ENCODE peak calls at places on chromosomes 4 and X, in nine cellular contexts. O is activated T-cell treated with anti-CD3 and anti-CD28 coated beads for 1 hour; A is NCI-H1092 treated with DMSO at 0.1 percent for 48 hours; V is COR-L47; W is fibroblast of pulmonary artery; C is stimulated activated CD4-positive, alpha-beta T cell treated with anti-CD3 and anti-CD28 coated beads, TNF-alpha, amount 100 ng/mL, for 4 hours; R is MCF 10A; K is fibroblast of lung; Z is CD4-positive, CD25-positive, alpha-beta regulatory T cell. X is an unnamed sample.

GRCh38 chr4:184348311-184349233 is 125.8 kb downstream of the IRF2 start:
- DNase-seq in K (peak), V (no peak), Z (no peak), R (no peak), A (no peak), O (no peak), W (peak), C (no peak), X (no peak)

GRCh38 chr4:89158884-89159503 is 47.7 kb downstream of the TIGD2 start:
- DNase-seq in A (peak), W (peak), R (peak), Z (peak), C (no peak), V (peak), K (peak), O (no peak), X (peak)

GRCh38 chr4:1910643-1911042 is 39.5 kb downstream of the NSD2 start:
- DNase-seq in R (peak), Z (no peak), K (peak), A (no peak), W (peak), C (no peak), V (peak), O (no peak), X (peak)

GRCh38 chr4:186948361-186949291 is 225.0 kb upstream of the FAT1 start:
- DNase-seq in O (no peak), K (peak), V (no peak), Z (no peak), A (peak), W (peak), R (no peak), C (no peak), X (no peak)

GRCh38 chrX:78314561-78314960 is 12.8 kb downstream of the CYSLTR1 start:
- DNase-seq in W (no peak), V (no peak), R (peak), K (no peak), A (no peak), Z (no peak), C (no peak), O (no peak), X (no peak)

GRCh38 chr4:75630932-75631320 is 598 bp upstream of the CDKL2 start:
- DNase-seq in Z (no peak), C (no peak), K (no peak), R (no peak), W (no peak), A (peak), V (no peak), O (no peak), X (no peak)

GRCh38 chr4:156228706-156229105 is 275.0 kb upstream of the CTSO start:
- DNase-seq in W (no peak), C (no peak), A (no peak), Z (no peak), O (no peak), V (no peak), R (no peak), K (no peak), X (no peak)

GRCh38 chr4:77493120-77493767 is 112.4 kb upstream of the CXCL13 start:
- DNase-seq in O (no peak), W (no peak), Z (no peak), K (no peak), A (no peak), C (no peak), V (no peak), R (no peak), X (no peak)

GRCh38 chrX:136192135-136192534 is 44.8 kb downstream of the FHL1 start:
- DNase-seq in Z (no peak), R (no peak), A (no peak), C (no peak), O (no peak), K (no peak), W (no peak), V (no peak), X (no peak)

GRCh38 chr4:186765673-186766546 is 42.3 kb upstream of the FAT1 start:
- DNase-seq in W (peak), K (no peak), R (peak), V (no peak), A (no peak), Z (no peak), O (no peak), C (no peak), X (no peak)

GRCh38 chr4:143763587-143763986 is 63.1 kb upstream of the FREM3 start:
- DNase-seq in C (no peak), V (no peak), K (no peak), R (no peak), W (no peak), O (no peak), Z (no peak), A (no peak), X (no peak)

GRCh38 chr4:98094118-98094517 is 49.2 kb downstream of the STPG2 start:
- DNase-seq in A (no peak), C (no peak), W (no peak), O (no peak), R (peak), K (no peak), V (no peak), Z (no peak), X (no peak)

GRCh38 chrX:111483876-111484275 is 27.6 kb upstream of the SERTM2 start:
- DNase-seq in A (no peak), K (no peak), O (no peak), V (no peak), Z (no peak), W (no peak), R (no peak), C (no peak), X (no peak)

GRCh38 chr4:184475096-184475461 is 729 bp upstream of the IRF2 start:
- DNase-seq in Z (no peak), C (no peak), O (peak), K (peak), A (no peak), V (no peak), W (peak), R (peak), X (no peak)

GRCh38 chr4:109214622-109215350 is 87.7 kb downstream of the COL25A1 start:
- DNase-seq in O (no peak), W (peak), V (no peak), A (no peak), Z (no peak), R (peak), K (peak), C (no peak), X (no peak)

GRCh38 chrX:17968367-17968766 is 107.3 kb upstream of the RAI2 start:
- DNase-seq in C (no peak), W (no peak), O (no peak), R (no peak), A (peak), V (peak), Z (no peak), K (no peak), X (no peak)

GRCh38 chrX:127708155-127708554 is 344.0 kb downstream of the ACTRT1 start:
- DNase-seq in Z (no peak), K (no peak), V (no peak), C (no peak), O (no peak), A (no peak), W (no peak), R (peak), X (no peak)

GRCh38 chr4:134024251-134024650 is 177.3 kb downstream of the PABPC4L start:
- DNase-seq in R (peak), V (peak), O (no peak), A (peak), C (no peak), Z (no peak), W (peak), K (peak), X (no peak)

GRCh38 chr4:185874516-185875230 is 62.7 kb upstream of the SORBS2 start:
- DNase-seq in K (peak), Z (no peak), C (no peak), O (no peak), W (peak), A (no peak), R (peak), V (no peak), X (no peak)

GRCh38 chrX:73963682-73964081 is 340.3 kb upstream of the ZCCHC13 start:
- DNase-seq in C (no peak), W (no peak), A (no peak), R (no peak), V (no peak), Z (no peak), O (no peak), K (no peak), X (no peak)

GRCh38 chr4:139628184-139629012 is 37.2 kb upstream of the MGST2 start:
- DNase-seq in R (no peak), A (peak), W (no peak), O (no peak), Z (no peak), C (no peak), V (peak), K (no peak), X (no peak)

GRCh38 chr4:83873996-83874395 is 338.1 kb downstream of the GPAT3 start:
- DNase-seq in K (no peak), Z (no peak), A (no peak), V (no peak), C (no peak), O (no peak), R (no peak), W (no peak), X (no peak)

GRCh38 chr4:103754844-103755243 is 35.1 kb upstream of the TACR3 start:
- DNase-seq in A (no peak), Z (no peak), C (no peak), K (no peak), O (no peak), R (peak), V (peak), W (peak), X (no peak)

GRCh38 chrX:48713847-48714246 is 17.3 kb downstream of the SUV39H1 start:
- DNase-seq in V (no peak), K (no peak), W (no peak), A (no peak), O (no peak), R (no peak), C (no peak), Z (peak), X (no peak)

GRCh38 chr4:140427104-140427918 is at the start of gene CLGN:
- DNase-seq in K (peak), V (peak), Z (peak), A (peak), W (peak), R (peak), C (no peak), O (peak), X (no peak)

GRCh38 chr4:124459922-124460301 is 252.6 kb downstream of the ANKRD50 start:
- DNase-seq in C (no peak), K (peak), V (no peak), Z (no peak), W (peak), R (no peak), O (no peak), A (no peak), X (no peak)

GRCh38 chrX:48883729-48884128 is 13.8 kb downstream of the TIMM17B start:
- DNase-seq in R (no peak), A (no peak), O (no peak), V (no peak), Z (no peak), W (no peak), K (no peak), C (no peak), X (no peak)

GRCh38 chrX:24245201-24245600 is 68.7 kb downstream of the SUPT20HL2 start:
- DNase-seq in K (peak), Z (no peak), C (no peak), W (peak), R (peak), A (no peak), V (no peak), O (no peak), X (no peak)

GRCh38 chr4:96103086-96103485 is 263.2 kb downstream of the PDHA2 start:
- DNase-seq in Z (no peak), R (peak), K (peak), O (no peak), C (no peak), A (no peak), W (peak), V (no peak), X (no peak)

GRCh38 chr4:67861513-67861912 is 22.3 kb downstream of the TMPRSS11D start:
- DNase-seq in V (peak), K (no peak), Z (no peak), O (no peak), R (peak), W (no peak), A (peak), C (no peak), X (no peak)

GRCh38 chrX:119759333-119759766 is 962 bp downstream of the SOWAHD start:
- DNase-seq in O (no peak), Z (no peak), V (no peak), R (no peak), W (no peak), C (no peak), A (peak), K (no peak), X (no peak)

GRCh38 chr4:13984996-13985780 is 357.7 kb upstream of the BOD1L1 start:
- DNase-seq in W (peak), K (peak), O (no peak), V (no peak), Z (no peak), A (no peak), R (peak), C (no peak), X (no peak)

GRCh38 chr4:141213550-141213991 is 7.1 kb upstream of the ZNF330 start:
- DNase-seq in C (no peak), W (no peak), V (no peak), R (no peak), A (no peak), Z (no peak), K (no peak), O (no peak), X (no peak)

GRCh38 chr4:52135166-52135565 is 84.1 kb downstream of the SPATA18 start:
- DNase-seq in C (no peak), R (no peak), A (no peak), O (no peak), V (no peak), Z (no peak), W (no peak), K (no peak), X (no peak)

GRCh38 chr4:94032754-94033153 is 174.9 kb upstream of the SMARCAD1 start:
- DNase-seq in W (no peak), C (no peak), O (no peak), Z (no peak), R (no peak), A (no peak), K (no peak), V (no peak), X (no peak)

GRCh38 chr4:82893942-82894341 is 3.0 kb upstream of the SEC31A start:
- DNase-seq in W (peak), R (no peak), O (no peak), V (no peak), Z (no peak), A (no peak), K (no peak), C (no peak), X (no peak)

GRCh38 chr4:14961292-14961691 is 41.0 kb upstream of the CPEB2 start:
- DNase-seq in O (no peak), W (no peak), Z (no peak), V (no peak), R (no peak), C (no peak), A (no peak), K (no peak), X (no peak)

GRCh38 chrX:45801554-45801953 is 600.9 kb upstream of the DIPK2B start:
- DNase-seq in O (no peak), Z (peak), W (peak), A (peak), V (no peak), K (peak), R (peak), C (no peak), X (no peak)

GRCh38 chrX:19728915-19729314 is 158.5 kb downstream of the SH3KBP1 start:
- DNase-seq in Z (no peak), R (no peak), O (no peak), K (no peak), W (no peak), V (no peak), A (no peak), C (no peak), X (no peak)

GRCh38 chr4:88021824-88022223 is 14.4 kb downstream of the PKD2 start:
- DNase-seq in V (no peak), C (no peak), K (peak), A (no peak), W (peak), Z (no peak), O (no peak), R (no peak), X (no peak)

X was measured in SK-N-MC.